ENCODE peak calls at places on chromosomes 4 and X, in seven cellular contexts. Q is Caki2; D is T-cell; P is astrocyte of the spinal cord; C is ecto neural progenitor cell; O is activated effector memory CD4-positive, alpha-beta T cell treated with Interleukin-2 at 50 U/mL for 16 hours; N is GM23248. B is an unnamed sample.

GRCh38 chr4:145735330-145735638 is 55.3 kb downstream of the C4orf51 start:
- DNase-seq in N (peak), P (peak), O (no peak), D (no peak), Q (peak), C (no peak), B (no peak)

GRCh38 chrX:151225843-151226242 is 49.5 kb downstream of the GPR50 start:
- DNase-seq in N (peak), D (no peak), C (no peak), Q (no peak), P (no peak), O (no peak), B (no peak)

GRCh38 chrX:2334237-2334636 is 166.5 kb downstream of the DHRSX start:
- DNase-seq in N (no peak), P (no peak), Q (no peak), D (no peak), O (no peak), C (no peak), B (no peak)

GRCh38 chr4:15769202-15769601 is 8.9 kb upstream of the CD38 start:
- DNase-seq in C (no peak), D (no peak), O (no peak), Q (no peak), N (no peak), P (no peak), B (no peak)

GRCh38 chr4:85127653-85128052 is 161.2 kb upstream of the WDFY3 start:
- DNase-seq in N (peak), D (no peak), P (peak), O (no peak), Q (peak), C (peak), B (no peak)

GRCh38 chr4:3747582-3747906 is 18.6 kb upstream of the ADRA2C start:
- DNase-seq in P (no peak), C (peak), D (peak), N (peak), Q (no peak), O (no peak), B (no peak)

GRCh38 chr4:37793562-37793961 is 32.9 kb upstream of the PGM2 start:
- DNase-seq in Q (no peak), O (no peak), N (peak), D (peak), C (no peak), P (peak), B (no peak)

GRCh38 chrX:10496345-10496965 is 123.9 kb downstream of the MID1 start:
- DNase-seq in Q (peak), N (peak), D (no peak), O (no peak), P (peak), C (no peak), B (no peak)

GRCh38 chr4:101695176-101695575 is 95.4 kb upstream of the BANK1 start:
- DNase-seq in C (no peak), N (peak), O (no peak), P (peak), D (no peak), Q (no peak), B (no peak)

GRCh38 chrX:114611018-114611619 is 27.2 kb downstream of the HTR2C start:
- DNase-seq in N (peak), Q (peak), D (peak), O (no peak), C (peak), P (peak), B (no peak)

GRCh38 chr4:152975615-152976465 is 39.7 kb downstream of the FHDC1 start:
- DNase-seq in Q (no peak), P (no peak), O (no peak), N (no peak), C (no peak), D (no peak), B (no peak)

GRCh38 chrX:84469226-84469625 is 33.0 kb downstream of the HDX start:
- DNase-seq in Q (no peak), N (peak), O (no peak), D (no peak), C (no peak), P (peak), B (no peak)

GRCh38 chr4:84324303-84324702 is 174.8 kb downstream of the NKX6-1 start:
- DNase-seq in C (no peak), Q (no peak), P (no peak), N (no peak), D (no peak), O (no peak), B (no peak)

GRCh38 chr4:175051974-175052373 is 133.8 kb downstream of the ADAM29 start:
- DNase-seq in C (no peak), O (no peak), Q (no peak), N (no peak), D (no peak), P (no peak), B (no peak)

GRCh38 chr4:81814909-81815539 is 343.3 kb upstream of the RASGEF1B start:
- DNase-seq in Q (no peak), D (no peak), C (no peak), P (no peak), O (no peak), N (no peak), B (no peak)

B was measured in left lobe of liver.